ENCODE peak calls at places on chromosomes 2 and 18, in ten cellular contexts. Y is naive thymus-derived CD4-positive, alpha-beta T cell; A is activated T-helper 1 cell treated with anti-CD3 and anti-CD28 coated beads, Interleukin-2, amount 50 U/mL, for 16 hours; C is AG20443; R is NCI-H774; S is activated CD8-positive, alpha-beta memory T cell treated with anti-CD3 and anti-CD28 coated beads, Interleukin-2, amount 10 ng/mL, durations not matched to agents 7 days and 5 days; N is nephron progenitor cell; W is kidney epithelial cell; U is NCI-H524; L is AG10803. E is an unnamed sample.

GRCh38 chr18:67717800-67718199 is 201.3 kb upstream of the DSEL start:
- DNase-seq in W (no peak), U (no peak), N (no peak), A (no peak), L (no peak), C (no peak), S (no peak), Y (no peak), R (no peak), E (no peak)

GRCh38 chr2:128302011-128302743 is 16.5 kb downstream of the HS6ST1 start:
- DNase-seq in Y (no peak), W (no peak), R (no peak), N (no peak), C (no peak), U (peak; percentile 24), A (no peak), S (no peak), L (no peak), E (no peak)

GRCh38 chr18:26511339-26512071 is 36.8 kb downstream of the KCTD1 start:
- DNase-seq in W (no peak), L (no peak), Y (no peak), A (no peak), S (no peak), C (no peak), R (peak; percentile 66), U (no peak), N (no peak), E (no peak)

GRCh38 chr2:102229141-102229764 is 42.4 kb downstream of the IL1RL2 start:
- DNase-seq in S (no peak), A (no peak), N (no peak), U (no peak), Y (no peak), W (no peak), C (no peak), R (no peak), L (no peak), E (no peak)

GRCh38 chr18:23689616-23690504 is 607 bp downstream of the LAMA3 start:
- DNase-seq in S (no peak), L (no peak), U (no peak), C (no peak), Y (peak; percentile 24), N (peak; percentile 38), W (no peak), R (no peak), A (no peak), E (no peak)

GRCh38 chr18:76338619-76339245 is 156.3 kb downstream of the ZNF516 start:
- DNase-seq in N (no peak), U (no peak), Y (no peak), R (no peak), W (peak; percentile 12), A (no peak), C (no peak), L (no peak), S (no peak), E (no peak)

GRCh38 chr2:197871780-197872456 is 67.5 kb downstream of the PLCL1 start:
- DNase-seq in Y (no peak), S (no peak), N (no peak), W (no peak), A (no peak), L (no peak), R (peak; percentile 92), C (no peak), U (no peak), E (no peak)

GRCh38 chr18:63213936-63214671 is 105.5 kb downstream of the BCL2 start:
- DNase-seq in N (no peak), C (no peak), S (no peak), Y (no peak), U (no peak), L (no peak), R (no peak), A (no peak), W (no peak), E (no peak)

GRCh38 chr18:78244779-78245178 is 734.8 kb upstream of the SALL3 start:
- DNase-seq in N (no peak), Y (no peak), U (no peak), W (no peak), S (no peak), R (no peak), C (no peak), A (no peak), L (no peak), E (no peak)